ENCODE peak calls at places on chromosomes 12 and 14, in six cellular contexts. D is Panc1, Y is stomach, U is suprapubic skin, R is prostate gland, B is endothelial cell of umbilical vein. P is an unnamed sample.

GRCh38 chr14:54046250-54046649 is 89.6 kb upstream of the BMP4 start:
- DNase-seq in B (no peak), R (no peak), U (no peak), D (no peak), Y (no peak), P (no peak)

GRCh38 chr12:119461815-119462214 is 127.3 kb downstream of the CCDC60 start:
- DNase-seq in R (no peak), Y (no peak), U (no peak), D (no peak), B (no peak), P (no peak)

GRCh38 chr14:101823511-101824120 is 62.1 kb downstream of the PPP2R5C start:
- DNase-seq in U (no peak), D (no peak), R (no peak), B (peak), Y (peak), P (no peak)

GRCh38 chr12:51960488-51960887 is 9.0 kb downstream of the ACVR1B start:
- DNase-seq in B (no peak), R (no peak), D (no peak), Y (no peak), U (no peak), P (no peak)

GRCh38 chr14:105581551-105582341 is 55.4 kb downstream of the TMEM121 start:
- DNase-seq in U (peak), B (no peak), Y (no peak), R (no peak), D (no peak), P (no peak)

GRCh38 chr12:127720334-127720733 is 546.6 kb upstream of the TMEM132C start:
- DNase-seq in R (no peak), D (no peak), U (no peak), B (no peak), Y (no peak), P (no peak)

GRCh38 chr12:75977952-75978671 is 53.5 kb downstream of the PHLDA1 start:
- DNase-seq in R (peak), U (peak), D (peak), B (peak), Y (peak), P (peak)

GRCh38 chr12:89662623-89663022 is 46.0 kb downstream of the ATP2B1 start:
- DNase-seq in Y (no peak), U (no peak), B (no peak), D (no peak), R (no peak), P (no peak)

GRCh38 chr12:43337571-43338497 is 214.2 kb downstream of the ADAMTS20 start:
- DNase-seq in Y (no peak), D (no peak), R (no peak), B (peak), U (no peak), P (no peak)

GRCh38 chr14:73133795-73134194 is 2.5 kb upstream of the PSEN1 start:
- DNase-seq in R (no peak), Y (no peak), B (no peak), D (no peak), U (no peak), P (no peak)

GRCh38 chr12:14776236-14776959 is 26.9 kb downstream of the WBP11 start:
- DNase-seq in U (no peak), B (no peak), R (no peak), D (no peak), Y (no peak), P (no peak)

GRCh38 chr14:91352696-91353692 is 64.6 kb downstream of the CCDC88C start:
- DNase-seq in R (no peak), Y (no peak), D (no peak), U (no peak), B (no peak), P (no peak)

GRCh38 chr12:130041983-130042812 is 120.1 kb upstream of the FZD10 start:
- DNase-seq in U (peak), D (no peak), B (no peak), Y (no peak), R (peak), P (no peak)

GRCh38 chr14:83827383-83827782 is 1702.6 kb upstream of the FLRT2 start:
- DNase-seq in U (no peak), Y (no peak), D (no peak), B (peak), R (no peak), P (no peak)

GRCh38 chr12:113298861-113299545 is 35.9 kb downstream of the SLC8B1 start:
- DNase-seq in Y (no peak), D (no peak), U (peak), B (no peak), R (no peak), P (no peak)

GRCh38 chr12:46219147-46219891 is 49.5 kb downstream of the SLC38A1 start:
- DNase-seq in U (no peak), Y (no peak), D (no peak), R (no peak), B (no peak), P (no peak)

GRCh38 chr12:69239922-69240624 is 704 bp downstream of the CPSF6 start:
- DNase-seq in U (peak), R (peak), B (peak), Y (peak), D (no peak), P (no peak)

GRCh38 chr14:82313889-82314288 is 780.2 kb upstream of the SEL1L start:
- DNase-seq in Y (no peak), D (no peak), B (no peak), U (no peak), R (peak), P (no peak)

GRCh38 chr14:24059841-24060388 is 8.1 kb downstream of the CARMIL3 start:
- DNase-seq in B (no peak), U (no peak), R (no peak), D (no peak), Y (no peak), P (no peak)

GRCh38 chr12:62279058-62279457 is 18.9 kb downstream of the USP15 start:
- DNase-seq in R (no peak), U (no peak), D (no peak), Y (no peak), B (no peak), P (no peak)

GRCh38 chr14:100566119-100566518 is 21.1 kb downstream of the BEGAIN start:
- DNase-seq in D (no peak), B (no peak), R (peak), Y (peak), U (no peak), P (no peak)

GRCh38 chr12:14928946-14929345 is 9.4 kb downstream of the ERP27 start:
- DNase-seq in R (peak), D (no peak), B (peak), U (no peak), Y (no peak), P (no peak)

GRCh38 chr12:55728185-55728931 is 451 bp downstream of the CD63 start:
- DNase-seq in D (no peak), B (peak), R (peak), U (peak), Y (peak), P (no peak)

GRCh38 chr14:72401632-72402428 is 469.6 kb downstream of the RGS6 start:
- DNase-seq in U (no peak), Y (no peak), B (no peak), R (no peak), D (no peak), P (no peak)

GRCh38 chr12:105245291-105245690 is 9.3 kb upstream of the APPL2 start:
- DNase-seq in B (peak), D (no peak), Y (no peak), U (no peak), R (no peak), P (no peak)

GRCh38 chr12:67367843-67368242 is 98.7 kb downstream of the CAND1 start:
- DNase-seq in D (no peak), B (no peak), Y (no peak), U (no peak), R (no peak), P (no peak)

GRCh38 chr12:116714175-116714574 is 23.7 kb downstream of the SPRING1 start:
- DNase-seq in R (no peak), D (no peak), B (no peak), Y (no peak), U (no peak), P (no peak)

GRCh38 chr12:55658635-55659391 is 22.1 kb downstream of the OR10P1 start:
- DNase-seq in Y (no peak), R (no peak), U (no peak), D (no peak), B (no peak), P (no peak)

GRCh38 chr14:71452535-71452934 is 479.7 kb upstream of the RGS6 start:
- DNase-seq in D (no peak), U (no peak), R (no peak), B (no peak), Y (no peak), P (no peak)

GRCh38 chr12:67042697-67043131 is 226.4 kb upstream of the CAND1 start:
- DNase-seq in D (no peak), U (no peak), Y (no peak), B (no peak), R (no peak), P (no peak)

GRCh38 chr14:49218436-49219092 is 367.6 kb downstream of the RPS29 start:
- DNase-seq in B (no peak), U (peak), D (no peak), R (no peak), Y (no peak), P (no peak)

GRCh38 chr12:48235796-48236333 is 32.8 kb upstream of the OR10AD1 start:
- DNase-seq in D (no peak), R (no peak), B (no peak), U (no peak), Y (no peak), P (no peak)

GRCh38 chr12:122845041-122845864 is 10.0 kb downstream of the HIP1R start:
- DNase-seq in U (peak), B (no peak), D (no peak), R (no peak), Y (no peak), P (no peak)

GRCh38 chr12:2163172-2163927 is 110.6 kb downstream of the CACNA1C start:
- DNase-seq in R (no peak), B (no peak), D (no peak), U (peak), Y (peak), P (no peak)

DNA sequence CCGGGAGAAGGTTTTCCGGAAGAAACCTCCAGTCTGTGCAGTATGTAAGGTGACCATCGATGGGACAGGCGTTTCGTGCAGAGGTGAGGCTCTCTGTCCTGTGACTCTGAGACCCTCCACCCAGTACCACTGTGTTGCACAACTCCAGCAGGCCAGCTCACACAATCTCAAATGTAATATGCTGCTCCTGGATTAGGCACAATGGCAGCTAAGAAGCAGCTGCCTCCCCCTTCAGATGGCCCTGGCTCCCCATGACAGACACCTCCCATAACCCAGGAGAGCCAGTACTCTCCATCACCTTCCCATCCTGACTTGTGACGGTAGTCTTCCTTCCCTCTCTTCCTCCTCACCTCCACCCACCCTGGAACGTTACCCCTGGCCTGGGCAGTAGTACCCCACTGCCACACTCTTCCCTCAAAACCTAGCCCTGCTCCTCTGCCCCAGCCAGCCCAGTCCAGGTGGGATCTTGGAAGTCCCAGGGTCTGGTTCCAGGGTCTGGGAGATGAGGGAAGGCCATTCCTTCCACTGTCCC is 2.1 kb downstream of the TNS2 start:
- DNase-seq in D (no peak), B (no peak), Y (no peak), R (no peak), U (peak), P (no peak)
- H3K4me3 ChIP-seq in D (peak), B (peak), Y (peak), R (peak), U (peak), P (no peak)

GRCh38 chr12:32211769-32212156 is 105.1 kb downstream of the BICD1 start:
- DNase-seq in D (no peak), U (no peak), Y (no peak), R (no peak), B (no peak), P (no peak)

GRCh38 chr12:32211066-32211768 is 104.6 kb downstream of the BICD1 start:
- DNase-seq in R (no peak), B (no peak), Y (no peak), U (no peak), D (no peak), P (no peak)

DNA sequence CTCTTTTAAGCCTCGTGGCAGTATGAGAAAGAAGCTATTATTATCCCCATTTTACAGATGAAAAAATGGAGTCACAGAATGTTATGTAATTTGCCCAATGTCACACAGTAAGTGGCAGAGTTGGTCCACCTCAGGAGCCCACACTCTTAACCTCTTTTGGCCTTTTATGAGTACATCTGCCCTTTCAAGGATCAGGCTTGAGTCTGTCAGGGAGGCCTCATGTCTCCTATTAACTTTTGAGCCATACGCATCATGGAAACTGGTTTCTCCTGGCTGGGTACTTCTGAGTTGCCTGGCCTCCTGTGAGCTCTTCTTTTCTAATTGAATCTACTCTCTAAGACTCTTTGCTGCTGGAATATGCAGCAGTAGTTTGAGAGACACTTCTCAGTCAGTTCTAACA is 101.7 kb downstream of the BICD1 start:
- DNase-seq in D (no peak), B (no peak), U (no peak), R (no peak), Y (no peak), P (no peak)
- H3K27ac ChIP-seq in D (no peak), B (no peak), U (no peak), R (no peak), Y (no peak), P (no peak)

GRCh38 chr12:6750506-6750905 is 2.4 kb downstream of the MLF2 start:
- DNase-seq in D (no peak), R (no peak), Y (no peak), B (no peak), U (no peak), P (no peak)

GRCh38 chr12:6751767-6752166 is 1.2 kb downstream of the MLF2 start:
- DNase-seq in D (no peak), U (no peak), R (no peak), Y (no peak), B (no peak), P (no peak)

GRCh38 chr12:6752931-6753771 is at the start of gene MLF2:
- DNase-seq in Y (peak), D (peak), B (peak), U (peak), R (peak), P (peak)

GRCh38 chr12:6753772-6754356 is 923 bp upstream of the MLF2 start:
- DNase-seq in D (no peak), U (no peak), Y (no peak), R (no peak), B (no peak), P (no peak)

DNA sequence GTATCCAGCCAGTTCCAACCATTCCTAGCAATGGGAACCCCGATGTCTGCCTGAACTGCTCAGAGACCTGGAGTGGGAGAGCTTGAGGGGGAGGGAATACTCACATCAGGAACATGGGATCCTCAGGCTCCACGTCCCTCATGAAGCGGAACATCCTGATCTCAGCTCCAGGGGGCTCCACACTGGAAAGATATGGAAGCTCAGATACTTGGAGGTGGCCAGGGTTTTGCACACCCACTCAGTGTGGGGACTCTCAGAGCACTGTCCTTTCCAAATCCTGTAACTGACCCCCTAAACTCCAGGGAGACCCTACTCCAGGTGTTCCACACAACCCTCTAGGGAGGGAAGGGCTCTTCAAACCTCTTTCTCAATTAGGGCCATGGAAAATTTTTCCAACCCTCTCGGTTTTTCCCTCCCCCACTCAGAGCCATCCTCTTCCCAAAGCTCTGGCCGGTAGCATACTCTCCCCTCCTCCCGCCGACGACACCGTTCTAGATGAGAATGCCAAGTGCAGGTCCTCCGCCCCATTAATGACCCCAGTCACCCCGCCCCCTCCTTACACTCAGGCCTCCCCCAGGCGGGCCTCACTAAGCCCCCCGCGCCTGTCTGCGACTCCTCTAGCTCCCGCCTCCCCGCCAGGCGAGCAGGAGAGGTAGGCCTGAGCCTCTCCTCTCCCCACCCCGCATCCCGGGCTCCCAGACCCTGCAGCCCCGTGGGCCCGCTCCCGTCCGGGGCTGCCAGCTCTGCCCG is 585 bp downstream of the MLF2 start:
- DNase-seq in U (no peak), Y (no peak), B (peak), R (peak), D (no peak), P (no peak)
- TF ChIP-seq POLR2AphosphoS5 in U (no peak), Y (no peak), B (no peak), R (no peak), D (no peak), P (no peak)

GRCh38 chr12:5870183-5870582 is 74.9 kb downstream of the ANO2 start:
- DNase-seq in D (no peak), B (no peak), U (no peak), R (no peak), Y (no peak), P (no peak)
- H3K4me3 ChIP-seq in D (no peak), B (no peak), U (no peak), R (no peak), Y (no peak), P (no peak)

GRCh38 chr12:16513231-16513630 is 92.7 kb downstream of the LMO3 start:
- DNase-seq in D (no peak), Y (no peak), R (no peak), U (no peak), B (no peak), P (no peak)
- H3K27ac ChIP-seq in D (no peak), Y (no peak), R (no peak), U (no peak), B (no peak), P (no peak)

P was measured in SK-N-MC.